ENCODE peak calls at places on chromosomes 16 and 17, in five cellular contexts. H, C, U, O and F are unnamed samples. For H3K27me3, the result is how much of the 10 kb centered on the place peaks cover.

GRCh38 chr16:79159650-79160049 is 440.9 kb downstream of the MAF start:
- ATAC-seq in H (no peak), C (no peak), U (no peak), O (no peak), F (no peak)

GRCh38 chr17:57902800-57903759 is 52.1 kb downstream of the CUEDC1 start:
- ATAC-seq in H (peak), C (peak), U (no peak), O (peak), F (peak)

GRCh38 chr17:35449371-35449931 is 885 bp upstream of the SLFN13 start:
- ATAC-seq in H (no peak), C (peak), U (no peak), O (peak), F (peak)

GRCh38 chr17:58245428-58246103 is 7.2 kb downstream of the LPO start:
- ATAC-seq in H (peak), C (no peak), U (no peak), O (no peak), F (no peak)

GRCh38 chr16:74896389-74897370 is 88.2 kb downstream of the WDR59 start:
- ATAC-seq in H (no peak), C (no peak), U (peak), O (peak), F (no peak)

GRCh38 chr17:15348030-15348429 is 6.6 kb upstream of the TEKT3 start:
- ATAC-seq in H (no peak), C (no peak), U (no peak), O (no peak), F (no peak)

GRCh38 chr17:75876190-75876937 is 2.0 kb downstream of the TRIM47 start:
- ATAC-seq in H (peak), C (peak), U (no peak), O (no peak), F (no peak)

GRCh38 chr16:72620853-72621252 is 427.1 kb downstream of the ZFHX3 start:
- ATAC-seq in H (no peak), C (no peak), U (no peak), O (no peak), F (no peak)

GRCh38 chr17:16304832-16305231 is 48.4 kb downstream of the CENPV start:
- ATAC-seq in H (peak), C (peak), U (peak), O (no peak), F (no peak)

GRCh38 chr17:31067699-31068184 is 27.0 kb upstream of the NF1 start:
- ATAC-seq in H (no peak), C (no peak), U (no peak), O (peak), F (peak)

GRCh38 chr17:48261297-48261880 is 153.8 kb downstream of the SNX11 start:
- ATAC-seq in H (peak), C (peak), U (peak), O (no peak), F (no peak)

GRCh38 chr16:79848739-79849518 is 248.4 kb upstream of the MAF start:
- ATAC-seq in H (no peak), C (no peak), U (no peak), O (peak), F (no peak)

GRCh38 chr16:787978-788398 is at the start of gene RPUSD1:
- ATAC-seq in H (peak), C (peak), U (peak), O (no peak), F (no peak)

GRCh38 chr17:44216173-44216572 is 3.3 kb downstream of the UBTF start:
- ATAC-seq in H (no peak), C (peak), U (no peak), O (no peak), F (no peak)

GRCh38 chr17:19237389-19238166 is 412 bp downstream of the EPN2 start:
- ATAC-seq in H (peak), C (peak), U (peak), O (peak), F (peak)

GRCh38 chr16:71459510-71459909 is 2.5 kb downstream of the ZNF23 start:
- ATAC-seq in H (no peak), C (no peak), U (no peak), O (no peak), F (no peak)

GRCh38 chr17:1516403-1517161 is at the start of gene INPP5K:
- ATAC-seq in H (peak), C (peak), U (peak), O (peak), F (peak)
- TF ChIP-seq EP300 in H (no peak), C (no peak), U (no peak), O (no peak), F (no peak)

GRCh38 chr17:81033535-81034167 is 1.3 kb upstream of the BAIAP2 start:
- ATAC-seq in H (no peak), C (no peak), U (no peak), O (no peak), F (no peak)
- H3K27me3 ChIP-seq in H (under half), C (under half), U (under half), O (under half), F (under half)

GRCh38 chr16:57299719-57300386 is 15.4 kb upstream of the PLLP start:
- ATAC-seq in H (peak), C (peak), U (peak), O (peak), F (peak)

GRCh38 chr16:57301126-57301817 is 16.8 kb upstream of the PLLP start:
- ATAC-seq in H (no peak), C (no peak), U (no peak), O (no peak), F (no peak)

GRCh38 chr16:57297856-57298255 is 13.4 kb upstream of the PLLP start:
- ATAC-seq in H (no peak), C (peak), U (no peak), O (no peak), F (no peak)

GRCh38 chr16:57300387-57301125 is 16.1 kb upstream of the PLLP start:
- ATAC-seq in H (peak), C (peak), U (peak), O (peak), F (peak)

DNA sequence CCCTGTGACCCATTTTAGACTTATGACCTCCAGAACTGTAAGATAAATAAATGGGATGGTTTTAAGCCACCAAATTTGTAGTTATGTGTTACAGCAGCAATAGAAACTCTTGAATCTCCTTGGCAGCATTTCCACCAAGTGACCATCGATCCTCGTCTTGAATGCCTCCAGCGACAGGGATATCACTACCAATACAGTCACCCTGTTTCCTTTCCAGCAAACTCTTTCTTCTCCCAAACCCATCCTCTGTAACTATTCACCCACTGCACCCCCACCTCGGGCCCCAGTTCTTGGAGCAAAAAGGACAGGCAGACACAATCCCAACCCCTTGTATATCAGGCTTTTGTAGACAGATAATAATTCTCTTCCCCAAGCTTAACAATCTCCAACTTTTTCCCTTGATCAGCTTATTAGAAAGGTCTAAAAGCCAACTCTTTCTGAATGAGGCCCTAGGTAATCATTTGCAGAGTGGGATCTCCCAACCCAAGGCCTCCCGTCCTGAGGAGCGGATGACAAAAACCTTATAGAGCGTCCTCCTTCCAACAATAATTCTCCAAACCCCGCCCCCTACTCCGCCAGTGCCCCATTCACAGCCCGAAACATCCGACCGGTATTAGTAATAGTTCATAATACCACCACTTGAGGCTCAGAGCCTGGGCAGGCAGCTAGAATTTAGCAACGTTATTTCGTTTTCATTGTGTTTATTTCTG is 14.7 kb upstream of the PLLP start:
- ATAC-seq in H (peak), C (peak), U (peak), O (peak), F (peak)
- TF ChIP-seq CTCF in H (no peak), C (peak), U (no peak), O (no peak), F (no peak)

DNA sequence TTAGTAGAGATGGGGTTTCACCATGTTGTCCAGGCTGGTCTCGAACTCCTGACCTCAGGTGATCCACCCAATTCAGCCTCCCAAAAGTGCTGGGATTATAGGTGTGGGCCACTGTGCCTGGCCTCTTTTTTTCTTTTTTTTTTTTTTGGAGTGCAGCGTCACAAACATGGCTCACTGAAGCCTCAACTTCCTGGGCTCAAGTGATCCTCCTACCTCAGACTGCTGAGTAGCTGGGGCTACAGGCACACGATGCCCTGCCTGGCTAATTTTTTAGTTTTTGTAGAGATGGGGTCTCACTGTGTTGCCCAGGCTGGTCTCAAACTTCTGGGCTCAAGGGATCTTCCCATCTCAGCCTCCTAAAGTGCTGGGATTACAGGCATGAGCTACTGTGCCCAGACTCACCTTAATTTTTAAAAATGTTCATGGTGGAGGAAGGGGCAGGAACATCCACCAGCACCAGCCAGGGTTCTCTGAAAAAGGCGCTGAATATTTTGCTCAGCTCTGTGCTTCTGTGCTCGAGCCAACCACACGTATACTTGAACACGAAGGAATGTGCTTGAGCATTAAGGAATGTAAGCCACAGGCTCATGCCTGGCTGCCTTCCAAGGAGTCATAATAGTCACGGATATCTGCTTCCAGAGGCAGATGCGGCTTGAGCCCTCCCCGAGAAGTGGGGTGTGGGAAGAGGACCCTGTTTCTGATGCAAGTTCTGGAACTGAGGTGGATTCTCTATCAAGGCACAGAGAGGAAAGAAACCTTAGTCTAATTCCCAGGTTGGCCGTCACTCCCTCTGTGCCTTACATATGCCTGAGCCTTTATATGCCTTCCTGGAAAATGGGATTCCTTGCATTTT is 65.5 kb upstream of the CREBBP start:
- ATAC-seq in H (no peak), C (no peak), U (no peak), O (peak), F (peak)
- TF ChIP-seq EP300 in H (no peak), C (no peak), U (no peak), O (no peak), F (no peak)

GRCh38 chr16:86285938-86286921 is 224.1 kb upstream of the FOXF1 start:
- ATAC-seq in H (no peak), C (no peak), U (no peak), O (peak), F (no peak)

GRCh38 chr16:86283944-86284343 is 226.4 kb upstream of the FOXF1 start:
- ATAC-seq in H (no peak), C (no peak), U (no peak), O (no peak), F (no peak)

GRCh38 chr16:86287641-86288201 is 222.6 kb upstream of the FOXF1 start:
- ATAC-seq in H (no peak), C (no peak), U (no peak), O (no peak), F (no peak)

GRCh38 chr16:86286991-86287640 is 223.2 kb upstream of the FOXF1 start:
- ATAC-seq in H (no peak), C (no peak), U (no peak), O (no peak), F (peak)

GRCh38 chr16:86285421-86285820 is 224.9 kb upstream of the FOXF1 start:
- ATAC-seq in H (no peak), C (no peak), U (no peak), O (no peak), F (no peak)
- H3K27me3 ChIP-seq in H (under half), C (under half), U (half or more), O (under half), F (half or more)

DNA sequence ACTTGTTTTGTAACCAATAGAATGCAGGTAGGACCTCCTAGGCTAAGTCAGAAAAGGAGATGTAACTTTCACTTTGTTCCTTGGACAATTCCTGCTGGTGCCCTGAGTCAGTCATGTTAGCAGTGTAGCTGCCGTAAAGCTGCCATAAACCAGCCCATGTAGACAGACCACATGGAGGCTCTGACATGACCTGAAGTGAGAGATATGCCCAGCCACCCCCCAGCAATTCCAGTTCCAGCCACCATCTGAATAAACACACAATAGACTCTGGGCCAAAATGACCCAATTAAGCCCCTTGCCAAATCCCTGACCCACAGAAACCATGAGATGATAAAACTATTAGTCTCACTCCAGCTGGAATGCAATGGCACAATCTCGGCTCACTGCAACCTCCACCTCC is 20.6 kb downstream of the SMURF2 start:
- ATAC-seq in H (peak), C (peak), U (peak), O (peak), F (no peak)
- TF ChIP-seq CTCF in H (no peak), C (no peak), U (no peak), O (no peak), F (no peak)